ENCODE peak calls at places on chromosome 18, in nine cellular contexts. J is H1, Q is stomach, H is GM12891, A is spleen, N is HL-60, M is K562, X is HCT116, Z is sigmoid colon. Y is an unnamed sample.

GRCh38 chr18:9876867-9877654 is 8.7 kb upstream of the TXNDC2 start:
- DNase-seq in J (no peak), Q (no peak), H (no peak), A (no peak), N (no peak), M (peak; percentile 80), X (peak; percentile 40), Z (no peak), Y (no peak)

GRCh38 chr18:46550609-46551008 is 106.4 kb downstream of the LOXHD1 start:
- DNase-seq in J (no peak), Q (no peak), H (no peak), A (no peak), N (no peak), M (no peak), X (no peak), Z (no peak), Y (no peak)

GRCh38 chr18:35782926-35783325 is 189.6 kb upstream of the RMP24 start:
- DNase-seq in J (no peak), Q (no peak), H (no peak), A (no peak), N (no peak), M (no peak), X (no peak), Z (no peak), Y (no peak)

GRCh38 chr18:9536354-9537152 is 61.2 kb downstream of the RALBP1 start:
- DNase-seq in J (no peak), Q (no peak), H (no peak), A (no peak), N (no peak), M (no peak), X (no peak), Z (no peak), Y (no peak)

GRCh38 chr18:69885841-69886531 is 61.7 kb downstream of the CD226 start:
- DNase-seq in J (no peak), Q (no peak), H (no peak), A (no peak), N (no peak), M (no peak), X (no peak), Z (no peak), Y (no peak)

GRCh38 chr18:45589559-45590041 is 25.7 kb upstream of the SLC14A2 start:
- DNase-seq in J (no peak), Q (no peak), H (no peak), A (no peak), N (no peak), M (no peak), X (no peak), Z (no peak), Y (no peak)

GRCh38 chr18:8765692-8766463 is 60.5 kb downstream of the MTCL1 start:
- DNase-seq in J (no peak), Q (no peak), H (no peak), A (no peak), N (no peak), M (no peak), X (peak; percentile 2), Z (no peak), Y (no peak)

GRCh38 chr18:43574974-43575373 is 297.7 kb upstream of the SYT4 start:
- DNase-seq in J (no peak), Q (no peak), H (no peak), A (no peak), N (no peak), M (no peak), X (no peak), Z (no peak), Y (no peak)

GRCh38 chr18:5284808-5285207 is 10.7 kb downstream of the ZBTB14 start:
- DNase-seq in J (no peak), Q (no peak), H (no peak), A (no peak), N (no peak), M (no peak), X (no peak), Z (no peak), Y (no peak)

GRCh38 chr18:50065039-50065438 is 129.9 kb downstream of the MYO5B start:
- DNase-seq in J (no peak), Q (no peak), H (no peak), A (no peak), N (no peak), M (no peak), X (no peak), Z (no peak), Y (no peak)
- TF ChIP-seq POLR2AphosphoS5 in J (no peak), Q (no peak), H (no peak), A (no peak), N (no peak), M (no peak), X (no peak), Z (no peak), Y (no peak)

GRCh38 chr18:77054606-77055428 is 77.8 kb downstream of the MBP start:
- DNase-seq in J (peak; percentile 33), Q (peak; percentile 82), H (peak; percentile 66), A (peak; percentile 97), N (peak; percentile 100), M (peak; percentile 21), X (no peak), Z (peak; percentile 90), Y (no peak)
- TF ChIP-seq POLR2AphosphoS5 in J (no peak), Q (no peak), H (no peak), A (peak; percentile 87), N (peak; percentile 98), M (no peak), X (no peak), Z (no peak), Y (peak; percentile 8)

DNA sequence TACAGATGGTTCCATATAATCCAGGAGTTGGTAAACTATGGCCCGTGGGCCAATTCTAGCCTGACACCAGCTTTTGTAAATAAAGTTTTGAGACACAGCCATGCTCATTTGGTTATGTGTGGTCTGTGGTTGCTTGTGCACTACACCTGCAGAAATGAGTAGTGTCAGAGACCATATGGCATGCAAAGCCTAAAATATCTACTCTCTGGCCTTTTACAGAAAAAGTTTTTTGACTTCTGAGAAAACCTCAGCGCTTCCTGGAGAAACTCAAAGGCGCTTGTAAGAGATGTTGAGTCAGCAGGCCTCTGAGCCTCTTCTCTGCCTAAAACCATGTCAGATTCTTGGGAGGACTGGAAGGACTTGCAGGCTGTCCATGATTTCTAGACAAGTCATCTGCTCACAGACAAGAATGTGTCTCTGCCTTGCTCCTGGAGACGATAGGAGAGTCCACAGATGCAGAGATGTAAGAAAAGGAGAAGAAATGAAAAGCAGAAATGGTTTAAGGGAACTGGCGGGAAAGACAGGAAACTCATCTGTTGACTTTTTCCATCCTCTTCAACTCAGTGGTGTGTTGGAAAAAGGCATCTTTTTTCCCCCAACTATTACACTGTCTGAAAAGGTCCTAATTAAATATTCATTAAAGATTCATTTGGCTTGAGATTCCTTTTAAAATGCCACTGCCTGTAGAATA is 5.2 kb downstream of the TTC39C start:
- DNase-seq in J (no peak), Q (no peak), H (no peak), A (no peak), N (no peak), M (no peak), X (no peak), Z (no peak), Y (no peak)
- TF ChIP-seq POLR2AphosphoS5 in J (no peak), Q (no peak), H (no peak), A (no peak), N (peak; percentile 54), M (no peak), X (no peak), Z (no peak), Y (no peak)

GRCh38 chr18:67517224-67517765 is 775 bp upstream of the DSEL start:
- DNase-seq in J (no peak), Q (no peak), H (no peak), A (no peak), N (no peak), M (no peak), X (no peak), Z (peak; percentile 80), Y (no peak)
- TF ChIP-seq POLR2AphosphoS5 in J (no peak), Q (no peak), H (no peak), A (no peak), N (no peak), M (no peak), X (no peak), Z (no peak), Y (peak; percentile 43)